ENCODE peak calls at places on chromosomes 1 and 21, in five cellular contexts. B is stomach, C is HL-60, L is HepG2, Z is breast epithelium. V is an unnamed sample.

GRCh38 chr21:44510109-44510507 is 29.9 kb downstream of the KRTAP10-1 start:
- DNase-seq in Z (no peak), L (no peak), C (no peak), B (no peak), V (no peak)

GRCh38 chr21:46550511-46550941 is 54.4 kb downstream of the S100B start:
- DNase-seq in B (peak; percentile 21), C (no peak), Z (peak; percentile 17), L (no peak), V (no peak)

GRCh38 chr21:44532712-44533111 is 7.3 kb downstream of the KRTAP10-1 start:
- DNase-seq in B (no peak), L (no peak), Z (no peak), C (no peak), V (no peak)

GRCh38 chr1:27527223-27527856 is 37.4 kb upstream of the WASF2 start:
- DNase-seq in C (peak; percentile 41), Z (peak; percentile 79), B (no peak), L (no peak), V (no peak)

GRCh38 chr1:46411010-46411405 is 16.9 kb downstream of the FAAH start:
- DNase-seq in Z (no peak), L (no peak), B (no peak), C (no peak), V (no peak)

GRCh38 chr21:38839683-38840286 is 34.1 kb downstream of the ETS2 start:
- DNase-seq in B (no peak), L (no peak), Z (no peak), C (no peak), V (no peak)

GRCh38 chr1:192158181-192158580 is at the start of gene RGS18:
- DNase-seq in Z (no peak), B (no peak), L (no peak), C (peak; percentile 88), V (peak; percentile 11)

GRCh38 chr1:231761747-231762541 is 135.4 kb downstream of the DISC1 start:
- DNase-seq in C (peak; percentile 60), L (no peak), Z (no peak), B (no peak), V (no peak)

GRCh38 chr1:36251794-36252481 is 27.7 kb downstream of the THRAP3 start:
- DNase-seq in Z (no peak), L (no peak), B (no peak), C (no peak), V (no peak)

GRCh38 chr1:200473698-200474371 is 64.0 kb upstream of the ZNF281 start:
- DNase-seq in L (no peak), C (no peak), Z (no peak), B (no peak), V (peak; percentile 57)

GRCh38 chr1:201702936-201703335 is 126.0 kb upstream of the IPO9 start:
- DNase-seq in Z (no peak), C (no peak), B (no peak), L (no peak), V (no peak)

GRCh38 chr1:218886472-218886871 is 287.2 kb upstream of the LYPLAL1 start:
- DNase-seq in C (no peak), L (no peak), B (no peak), Z (no peak), V (no peak)

GRCh38 chr1:5927506-5928370 is 64.5 kb downstream of the NPHP4 start:
- DNase-seq in C (no peak), L (no peak), Z (no peak), B (no peak), V (no peak)

GRCh38 chr1:246170574-246171261 is 336.4 kb downstream of the SMYD3 start:
- DNase-seq in B (no peak), Z (no peak), L (no peak), C (no peak), V (no peak)

GRCh38 chr1:246166841-246167240 is 340.2 kb downstream of the SMYD3 start:
- DNase-seq in L (no peak), C (no peak), B (no peak), Z (no peak), V (no peak)

GRCh38 chr1:246169486-246169885 is 337.6 kb downstream of the SMYD3 start:
- DNase-seq in B (no peak), C (no peak), Z (no peak), L (no peak), V (no peak)

GRCh38 chr1:246165826-246166709 is 341.0 kb downstream of the SMYD3 start:
- DNase-seq in B (no peak), Z (no peak), L (peak; percentile 41), C (no peak), V (no peak)

GRCh38 chr1:246169019-246169418 is 338.1 kb downstream of the SMYD3 start:
- DNase-seq in Z (no peak), C (no peak), B (no peak), L (no peak), V (no peak)
- TF ChIP-seq POLR2AphosphoS5 in Z (no peak), C (no peak), B (no peak), L (no peak), V (no peak)

GRCh38 chr1:65420590-65421340 is at the start of the genes LEPR and LEPROT:
- DNase-seq in Z (peak; percentile 26), C (no peak), B (no peak), L (peak; percentile 58), V (no peak)
- TF ChIP-seq POLR2AphosphoS5 in Z (peak; percentile 94), C (peak; percentile 63), B (peak; percentile 92), L (peak; percentile 72), V (peak; percentile 70)

GRCh38 chr1:32990887-32991286 is 26.3 kb upstream of the RNF19B start:
- DNase-seq in L (no peak), B (no peak), Z (no peak), C (no peak), V (no peak)
- TF ChIP-seq POLR2AphosphoS5 in L (no peak), B (no peak), Z (no peak), C (no peak), V (no peak)

GRCh38 chr1:23611601-23612327 is 52.5 kb upstream of the ID3 start:
- DNase-seq in C (no peak), Z (no peak), L (no peak), B (no peak), V (no peak)
- TF ChIP-seq POLR2AphosphoS5 in C (no peak), Z (no peak), L (no peak), B (no peak), V (no peak)

GRCh38 chr1:116532698-116533424 is 38.0 kb downstream of the CD58 start:
- DNase-seq in C (no peak), L (no peak), B (no peak), Z (no peak), V (no peak)
- TF ChIP-seq POLR2AphosphoS5 in C (no peak), L (no peak), B (no peak), Z (no peak), V (no peak)

GRCh38 chr1:89065077-89065868 is at the start of gene GBP1:
- DNase-seq in C (no peak), L (peak; percentile 22), Z (no peak), B (no peak), V (no peak)
- TF ChIP-seq POLR2AphosphoS5 in C (no peak), L (no peak), Z (peak; percentile 53), B (peak; percentile 63), V (peak; percentile 33)

GRCh38 chr1:203648281-203648680 is 21.6 kb downstream of the ATP2B4 start:
- DNase-seq in C (no peak), Z (no peak), B (no peak), L (no peak), V (no peak)

GRCh38 chr1:203643213-203644045 is 16.8 kb downstream of the ATP2B4 start:
- DNase-seq in Z (no peak), L (no peak), B (no peak), C (no peak), V (no peak)

GRCh38 chr1:203644191-203644590 is 17.6 kb downstream of the ATP2B4 start:
- DNase-seq in Z (no peak), L (no peak), C (no peak), B (no peak), V (no peak)

GRCh38 chr1:203645996-203646395 is 19.4 kb downstream of the ATP2B4 start:
- DNase-seq in Z (no peak), C (no peak), L (no peak), B (no peak), V (no peak)

DNA sequence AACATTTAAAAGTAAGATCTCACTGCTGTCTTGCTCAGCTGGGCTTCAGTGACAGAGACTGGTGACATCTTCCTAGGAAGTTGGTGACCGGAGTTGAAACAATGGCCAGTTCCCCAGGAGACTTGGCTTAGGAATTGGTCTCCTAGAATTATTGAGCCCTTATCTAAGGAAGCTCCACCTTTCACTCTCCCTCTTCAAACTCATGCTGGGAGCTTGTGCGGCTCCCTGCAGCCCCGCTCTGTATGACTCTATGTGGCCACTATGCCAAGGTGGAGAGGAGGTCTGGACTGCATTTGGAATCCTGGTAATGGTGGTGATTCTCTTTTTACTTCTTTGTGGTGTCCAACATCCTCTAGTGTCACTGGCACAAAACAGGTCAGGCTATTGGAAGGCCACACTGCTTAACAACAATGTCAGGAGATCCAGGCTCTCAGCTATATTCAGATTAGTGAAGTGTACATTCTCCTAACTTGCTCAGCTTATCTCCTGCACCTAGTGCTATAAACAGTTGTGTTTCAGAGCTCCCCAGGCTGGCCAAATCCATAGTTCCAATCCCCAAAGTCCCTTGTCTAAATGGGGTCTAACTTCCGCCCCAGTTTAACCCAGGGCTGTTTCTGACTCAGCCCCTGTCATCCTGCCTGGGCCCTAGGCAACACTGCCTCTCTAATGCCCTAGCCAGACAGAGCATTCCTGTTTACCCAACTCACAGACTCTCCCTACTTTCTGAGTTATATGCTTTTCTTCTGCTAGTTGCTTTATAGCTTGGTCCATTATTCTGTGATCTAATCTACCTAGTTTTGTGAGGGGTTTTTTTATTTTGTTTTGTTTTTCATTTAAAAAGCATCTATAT is 18.3 kb downstream of the ATP2B4 start:
- DNase-seq in C (no peak), B (no peak), L (no peak), Z (no peak), V (no peak)
- TF ChIP-seq POLR2AphosphoS5 in C (no peak), B (no peak), L (no peak), Z (no peak), V (no peak)